ENCODE peak calls at places on chromosome 15, in four cellular contexts. Y, D, T and X are unnamed samples.

GRCh38 chr15:40389824-40390595 is 7.5 kb downstream of the KNSTRN start:
- DNase-seq in Y (no peak), D (no peak), T (no peak), X (no peak)

GRCh38 chr15:47746516-47746915 is 29.2 kb downstream of the SEMA6D start:
- DNase-seq in Y (no peak), D (no peak), T (no peak), X (no peak)

GRCh38 chr15:44193651-44194396 is 1.2 kb downstream of the FRMD5 start:
- DNase-seq in Y (no peak), D (peak; percentile 8), T (no peak), X (no peak)

GRCh38 chr15:92711457-92711831 is 55.9 kb upstream of the FAM174B start:
- DNase-seq in Y (no peak), D (no peak), T (no peak), X (no peak)

GRCh38 chr15:67747949-67748348 is 77.4 kb upstream of the SKOR1 start:
- DNase-seq in Y (no peak), D (no peak), T (no peak), X (no peak)

GRCh38 chr15:25568751-25569150 is 129.9 kb upstream of the UBE3A start:
- DNase-seq in Y (no peak), D (no peak), T (no peak), X (no peak)

GRCh38 chr15:33209575-33210519 is 15.3 kb upstream of the FMN1 start:
- DNase-seq in Y (no peak), D (no peak), T (no peak), X (peak; percentile 25)

GRCh38 chr15:60325905-60326304 is 71.9 kb downstream of the ANXA2 start:
- DNase-seq in Y (no peak), D (no peak), T (no peak), X (no peak)

GRCh38 chr15:101446527-101447167 is 42.9 kb downstream of the PCSK6 start:
- DNase-seq in Y (peak; percentile 84), D (no peak), T (no peak), X (peak; percentile 52)

GRCh38 chr15:90598679-90599078 is 69.0 kb downstream of the CRTC3 start:
- DNase-seq in Y (no peak), D (no peak), T (no peak), X (no peak)

GRCh38 chr15:92393287-92393993 is at the start of gene ST8SIA2:
- DNase-seq in Y (no peak), D (no peak), T (no peak), X (no peak)

GRCh38 chr15:96334017-96334704 is 3.7 kb downstream of the NR2F2 start:
- DNase-seq in Y (no peak), D (no peak), T (no peak), X (no peak)

GRCh38 chr15:52657338-52657737 is 21.9 kb downstream of the ATOSA start:
- DNase-seq in Y (no peak), D (no peak), T (no peak), X (no peak)

GRCh38 chr15:70748281-70748747 is 15.0 kb downstream of the UACA start:
- DNase-seq in Y (no peak), D (no peak), T (no peak), X (no peak)

GRCh38 chr15:95277266-95277665 is 1045.9 kb downstream of the MCTP2 start:
- DNase-seq in Y (no peak), D (no peak), T (no peak), X (no peak)

GRCh38 chr15:30827625-30828303 is 76.0 kb upstream of the FAN1 start:
- DNase-seq in Y (no peak), D (no peak), T (no peak), X (no peak)

GRCh38 chr15:62928996-62929350 is 113.6 kb upstream of the TPM1 start:
- DNase-seq in Y (peak; percentile 13), D (peak; percentile 55), T (no peak), X (no peak)

GRCh38 chr15:70566047-70566835 is 197.1 kb downstream of the UACA start:
- DNase-seq in Y (no peak), D (no peak), T (no peak), X (no peak)

GRCh38 chr15:81093961-81094360 is 40.1 kb upstream of the CFAP161 start:
- DNase-seq in Y (no peak), D (no peak), T (no peak), X (no peak)

GRCh38 chr15:96544162-96544756 is 213.8 kb downstream of the NR2F2 start:
- DNase-seq in Y (no peak), D (no peak), T (no peak), X (no peak)

GRCh38 chr15:99427210-99427609 is 138.6 kb upstream of the MEF2A start:
- DNase-seq in Y (no peak), D (no peak), T (no peak), X (no peak)

GRCh38 chr15:65066635-65067333 is 1.0 kb downstream of the RASL12 start:
- DNase-seq in Y (no peak), D (no peak), T (no peak), X (no peak)

GRCh38 chr15:99114511-99115299 is 9.8 kb downstream of the SYNM start:
- DNase-seq in Y (no peak), D (no peak), T (no peak), X (no peak)

GRCh38 chr15:101115887-101116680 is 135.8 kb downstream of the CHSY1 start:
- DNase-seq in Y (no peak), D (no peak), T (no peak), X (peak; percentile 86)

GRCh38 chr15:79121571-79121970 is 31.0 kb upstream of the RASGRF1 start:
- DNase-seq in Y (no peak), D (no peak), T (no peak), X (no peak)

GRCh38 chr15:79122943-79123342 is 32.4 kb upstream of the RASGRF1 start:
- DNase-seq in Y (no peak), D (no peak), T (no peak), X (peak; percentile 59)

GRCh38 chr15:79117442-79118204 is 27.0 kb upstream of the RASGRF1 start:
- DNase-seq in Y (no peak), D (no peak), T (no peak), X (no peak)

GRCh38 chr15:79124388-79124787 is 33.8 kb upstream of the RASGRF1 start:
- DNase-seq in Y (no peak), D (no peak), T (no peak), X (no peak)

GRCh38 chr15:79122391-79122790 is 31.8 kb upstream of the RASGRF1 start:
- DNase-seq in Y (no peak), D (no peak), T (no peak), X (no peak)
- TF ChIP-seq MYC in Y (no peak), D (no peak), T (no peak), X (no peak)

GRCh38 chr15:42800731-42801474 is 64.0 kb upstream of the CDAN1 start:
- DNase-seq in Y (peak; percentile 12), D (no peak), T (no peak), X (peak; percentile 21)
- TF ChIP-seq CTCF in Y (peak; percentile 57), D (no peak), T (peak; percentile 28), X (peak; percentile 37)

GRCh38 chr15:75025548-75026260 is 2.3 kb downstream of the PPCDC start:
- DNase-seq in Y (no peak), D (no peak), T (no peak), X (no peak)

GRCh38 chr15:75025102-75025501 is 1.7 kb downstream of the PPCDC start:
- DNase-seq in Y (no peak), D (no peak), T (no peak), X (no peak)

GRCh38 chr15:75022808-75023193 is 589 bp upstream of the PPCDC start:
- DNase-seq in Y (no peak), D (no peak), T (no peak), X (no peak)

GRCh38 chr15:75024102-75024636 is 779 bp downstream of the PPCDC start:
- DNase-seq in Y (no peak), D (peak; percentile 68), T (no peak), X (peak; percentile 86)

DNA sequence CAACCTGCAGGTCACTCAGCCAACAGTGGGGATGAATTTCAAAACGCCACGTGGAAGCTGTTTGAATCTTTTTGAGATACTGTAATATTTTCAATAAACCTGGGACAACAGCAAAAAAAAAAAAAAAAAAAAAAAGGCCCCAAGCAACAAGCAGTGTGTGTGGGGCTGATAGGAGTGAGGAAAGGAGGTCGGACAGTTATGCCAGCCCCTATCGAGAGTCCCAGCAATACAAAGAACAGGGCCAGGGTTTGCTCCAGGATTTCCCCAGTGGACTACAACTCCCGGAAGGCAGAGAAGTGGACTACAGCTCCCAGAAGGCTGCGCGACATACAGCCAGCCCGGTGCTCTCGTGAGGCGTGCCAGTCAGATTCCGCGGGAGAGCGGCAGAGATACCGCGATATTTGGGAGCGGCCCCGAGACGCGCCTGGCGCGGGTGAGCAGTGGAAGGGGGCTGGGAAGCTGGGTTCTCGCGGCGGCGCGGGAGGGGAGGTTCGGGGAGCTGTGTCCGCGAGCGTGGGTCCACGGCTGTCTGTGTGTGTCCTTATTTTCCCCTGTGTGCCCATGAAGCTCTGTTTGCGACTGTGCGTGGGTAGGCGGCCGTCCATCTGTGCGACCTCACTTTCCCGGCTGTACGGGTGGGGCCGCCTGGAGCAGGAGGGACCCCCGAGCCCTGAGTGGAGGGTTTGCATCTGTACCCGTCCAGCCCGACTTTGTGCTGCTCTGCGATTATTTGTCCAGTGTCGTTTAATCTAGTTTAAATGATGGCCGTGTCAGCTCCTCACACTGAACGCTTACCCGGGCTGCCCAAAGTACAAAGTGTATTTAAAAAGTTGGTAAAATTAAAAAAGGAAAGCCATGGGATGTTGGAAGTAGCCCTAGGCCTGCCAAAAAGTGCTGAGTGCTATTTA is at the start of gene PPCDC:
- DNase-seq in Y (peak; percentile 94), D (peak; percentile 100), T (peak; percentile 84), X (peak; percentile 98)
- H3K4me3 ChIP-seq in Y (peak within 1 kb of the TSS; percentile 87), D (peak within 1 kb of the TSS; percentile 71), T (peak within 1 kb of the TSS; percentile 86), X (peak within 1 kb of the TSS; percentile 93)

GRCh38 chr15:78010112-78010511 is 67.4 kb downstream of the TBC1D2B start:
- DNase-seq in Y (no peak), D (no peak), T (no peak), X (no peak)

GRCh38 chr15:78006567-78007205 is 70.8 kb downstream of the TBC1D2B start:
- DNase-seq in Y (no peak), D (no peak), T (no peak), X (no peak)

GRCh38 chr15:78004919-78005634 is 72.4 kb downstream of the TBC1D2B start:
- DNase-seq in Y (no peak), D (no peak), T (no peak), X (no peak)

GRCh38 chr15:78007211-78007956 is 70.1 kb downstream of the TBC1D2B start:
- DNase-seq in Y (no peak), D (no peak), T (no peak), X (no peak)

DNA sequence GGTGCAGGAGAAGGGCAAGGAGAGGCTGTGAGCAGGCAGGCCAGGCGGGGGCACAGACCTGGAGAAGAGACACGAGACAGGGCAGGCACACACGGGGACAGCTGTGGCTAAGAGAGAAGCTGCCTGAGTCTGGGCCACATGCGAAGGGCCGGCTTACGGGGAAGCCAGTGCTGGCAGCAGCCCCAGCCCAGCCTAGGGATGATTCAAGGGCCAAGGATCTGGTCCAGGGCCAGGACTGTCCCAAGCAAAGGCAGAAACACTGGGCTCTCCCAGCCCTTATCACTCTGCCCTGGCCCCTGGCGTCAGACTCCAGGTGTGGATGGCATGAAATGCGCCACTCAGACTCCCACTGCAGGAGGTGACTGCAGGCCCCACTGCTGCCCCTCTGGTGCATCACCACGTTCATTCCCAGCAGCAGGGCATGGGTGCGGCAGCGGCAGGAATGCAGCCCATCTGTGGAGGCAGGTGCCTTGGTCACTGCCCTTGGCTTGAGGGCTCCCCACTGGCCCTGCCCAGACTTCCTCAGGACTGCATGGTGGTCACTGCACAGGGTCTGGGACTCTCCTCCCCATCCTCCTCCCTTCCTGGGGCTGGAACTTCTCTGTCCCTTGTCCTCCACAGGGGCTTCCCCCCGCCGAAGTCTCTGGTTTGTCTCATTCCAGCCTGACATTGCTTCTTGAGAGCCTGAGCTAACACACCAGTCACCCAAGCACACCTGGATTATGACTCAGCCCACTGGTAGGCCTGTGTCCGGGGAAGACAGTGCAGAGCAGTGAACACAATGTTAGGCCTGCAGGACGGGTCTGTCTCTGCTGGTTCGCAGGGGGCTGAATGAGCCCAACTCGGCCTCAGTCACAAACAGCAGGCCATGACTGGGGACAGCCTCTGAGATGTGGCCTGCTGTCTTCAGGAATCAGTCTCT is 69.3 kb downstream of the TBC1D2B start:
- DNase-seq in Y (no peak), D (no peak), T (no peak), X (no peak)
- TF ChIP-seq MYC in Y (no peak), D (no peak), T (no peak), X (no peak)